ENCODE peak calls at places on chromosome 16, in nine cellular contexts. W is fibroblast of pulmonary artery, I is mesothelial cell of epicardium, K is AG04450, V is adrenal gland, R is GM23338, F is heart right ventricle, A is substantia nigra, P is NCI-H510A treated with DMSO at 0.1 percent for 48 hours. Z is an unnamed sample.

GRCh38 chr16:77172964-77173363 is 18.0 kb upstream of the MON1B start:
- DNase-seq in I (no peak), P (no peak), R (no peak), K (no peak), F (no peak), A (no peak), W (peak), V (no peak), Z (no peak)

GRCh38 chr16:28924762-28925385 is at the start of gene RABEP2:
- DNase-seq in K (peak), I (peak), A (peak), V (peak), W (peak), P (peak), F (peak), R (peak), Z (peak)

GRCh38 chr16:18846416-18846815 is 45.1 kb upstream of the ARL6IP1 start:
- DNase-seq in F (no peak), P (no peak), A (no peak), K (no peak), W (no peak), R (no peak), I (no peak), V (no peak), Z (no peak)

GRCh38 chr16:17145029-17145428 is 325.7 kb downstream of the XYLT1 start:
- DNase-seq in R (no peak), K (no peak), A (no peak), V (no peak), W (no peak), F (no peak), P (no peak), I (no peak), Z (peak)

GRCh38 chr16:35140293-35140986 is 1681.0 kb downstream of the TP53TG3F start:
- DNase-seq in A (no peak), W (no peak), K (no peak), F (no peak), R (no peak), V (no peak), I (no peak), P (no peak), Z (no peak)

GRCh38 chr16:4685292-4685691 is 8.1 kb upstream of the NUDT16L1 start:
- DNase-seq in I (no peak), V (no peak), R (no peak), W (no peak), K (no peak), F (no peak), P (no peak), A (no peak), Z (no peak)

GRCh38 chr16:64470916-64471315 is 650.9 kb downstream of the CDH11 start:
- DNase-seq in R (no peak), P (no peak), I (no peak), A (no peak), W (peak), F (no peak), K (no peak), V (no peak), Z (no peak)

GRCh38 chr16:21720533-21720932 is 56.8 kb downstream of the OTOA start:
- DNase-seq in I (no peak), F (no peak), K (no peak), V (no peak), R (no peak), P (no peak), A (no peak), W (no peak), Z (no peak)

GRCh38 chr16:11586375-11586855 is 304 bp downstream of the LITAF start:
- DNase-seq in K (no peak), P (no peak), A (no peak), F (no peak), R (peak), I (no peak), W (no peak), V (no peak), Z (no peak)

GRCh38 chr16:11484691-11485258 is 101.9 kb downstream of the LITAF start:
- DNase-seq in I (no peak), W (peak), A (no peak), P (no peak), V (no peak), F (no peak), R (no peak), K (no peak), Z (no peak)

Z was measured in Peyer's patch.